ENCODE peak calls at places on chromosomes 11 and 22, in seven cellular contexts. P is transverse colon, S is PC-9, D is fibroblast of mammary gland, G is adipocyte, L is GM12865, F is A549. X is an unnamed sample.

GRCh38 chr22:41305646-41306045 is 4.3 kb downstream of the ZC3H7B start:
- DNase-seq in P (no peak), G (peak; percentile 62), F (peak; percentile 24), D (peak; percentile 89), L (no peak), S (no peak), X (peak; percentile 65)

GRCh38 chr11:78664606-78665005 is 89.9 kb upstream of the NARS2 start:
- DNase-seq in L (no peak), S (no peak), D (no peak), P (no peak), G (peak; percentile 87), F (no peak), X (no peak)

GRCh38 chr11:976431-977160 is 50.9 kb downstream of the AP2A2 start:
- DNase-seq in L (no peak), F (no peak), G (no peak), P (no peak), D (peak; percentile 71), S (no peak), X (peak; percentile 23)

GRCh38 chr11:115576606-115577005 is 72.4 kb upstream of the CADM1 start:
- DNase-seq in P (no peak), D (no peak), S (no peak), F (no peak), G (no peak), L (no peak), X (no peak)

GRCh38 chr11:122963981-122964380 is 17.7 kb downstream of the BSX start:
- DNase-seq in D (no peak), S (no peak), L (no peak), P (no peak), F (no peak), G (no peak), X (no peak)

GRCh38 chr22:49999063-49999900 is 13.3 kb downstream of the IL17REL start:
- DNase-seq in D (no peak), S (no peak), L (peak; percentile 44), P (peak; percentile 37), G (peak; percentile 40), F (no peak), X (no peak)

GRCh38 chr22:42704896-42705295 is 15.8 kb downstream of the A4GALT start:
- DNase-seq in S (no peak), D (no peak), F (no peak), L (no peak), G (no peak), P (no peak), X (no peak)

GRCh38 chr22:27295605-27296004 is 506.0 kb downstream of the MN1 start:
- DNase-seq in P (no peak), S (no peak), L (no peak), F (no peak), G (no peak), D (no peak), X (no peak)

GRCh38 chr11:44445500-44446340 is 119.7 kb upstream of the CD82 start:
- DNase-seq in P (no peak), F (peak; percentile 5), G (no peak), D (no peak), S (peak; percentile 44), L (no peak), X (no peak)

GRCh38 chr11:27471588-27472397 is 797 bp downstream of the LGR4 start:
- DNase-seq in D (no peak), L (peak; percentile 14), P (peak; percentile 54), S (peak; percentile 47), F (peak; percentile 38), G (peak; percentile 59), X (peak; percentile 19)

GRCh38 chr11:126149759-126150236 is 61.7 kb downstream of the RPUSD4 start:
- DNase-seq in P (no peak), G (no peak), L (no peak), F (no peak), D (no peak), S (no peak), X (no peak)

GRCh38 chr11:36376315-36376887 is 80.3 kb downstream of the PRR5L start:
- DNase-seq in D (peak; percentile 19), F (peak; percentile 20), S (peak; percentile 15), P (peak; percentile 63), G (peak; percentile 68), L (no peak), X (peak; percentile 60)

GRCh38 chr11:73273246-73273890 is 1.2 kb downstream of the P2RY6 start:
- DNase-seq in F (no peak), G (no peak), D (no peak), L (no peak), P (no peak), S (no peak), X (no peak)

GRCh38 chr22:29394931-29395581 is 6.7 kb upstream of the AP1B1 start:
- DNase-seq in S (peak; percentile 45), D (peak; percentile 72), L (peak; percentile 82), G (peak; percentile 91), F (peak; percentile 73), P (peak; percentile 78), X (peak; percentile 81)

GRCh38 chr22:32916025-32916424 is 114.5 kb downstream of the TIMP3 start:
- DNase-seq in G (no peak), P (no peak), L (no peak), F (no peak), D (peak; percentile 4), S (no peak), X (no peak)

GRCh38 chr11:20032577-20033265 is 127.6 kb downstream of the DBX1 start:
- DNase-seq in G (no peak), L (no peak), S (no peak), P (no peak), D (no peak), F (no peak), X (no peak)

GRCh38 chr11:72647882-72648281 is 26.3 kb downstream of the PDE2A start:
- DNase-seq in D (no peak), F (no peak), P (no peak), S (no peak), L (no peak), G (no peak), X (no peak)

GRCh38 chr11:74719011-74719410 is 12.2 kb downstream of the CHRDL2 start:
- DNase-seq in G (no peak), P (no peak), L (no peak), S (no peak), D (no peak), F (no peak), X (no peak)

GRCh38 chr11:119169272-119169719 is 771 bp downstream of the NLRX1 start:
- DNase-seq in G (peak; percentile 24), P (no peak), S (peak; percentile 82), F (peak; percentile 58), L (peak; percentile 71), D (peak; percentile 31), X (peak; percentile 20)

GRCh38 chr22:39745789-39746188 is 147.8 kb downstream of the ENTHD1 start:
- DNase-seq in D (no peak), S (no peak), G (no peak), L (peak; percentile 38), F (no peak), P (no peak), X (no peak)

DNA sequence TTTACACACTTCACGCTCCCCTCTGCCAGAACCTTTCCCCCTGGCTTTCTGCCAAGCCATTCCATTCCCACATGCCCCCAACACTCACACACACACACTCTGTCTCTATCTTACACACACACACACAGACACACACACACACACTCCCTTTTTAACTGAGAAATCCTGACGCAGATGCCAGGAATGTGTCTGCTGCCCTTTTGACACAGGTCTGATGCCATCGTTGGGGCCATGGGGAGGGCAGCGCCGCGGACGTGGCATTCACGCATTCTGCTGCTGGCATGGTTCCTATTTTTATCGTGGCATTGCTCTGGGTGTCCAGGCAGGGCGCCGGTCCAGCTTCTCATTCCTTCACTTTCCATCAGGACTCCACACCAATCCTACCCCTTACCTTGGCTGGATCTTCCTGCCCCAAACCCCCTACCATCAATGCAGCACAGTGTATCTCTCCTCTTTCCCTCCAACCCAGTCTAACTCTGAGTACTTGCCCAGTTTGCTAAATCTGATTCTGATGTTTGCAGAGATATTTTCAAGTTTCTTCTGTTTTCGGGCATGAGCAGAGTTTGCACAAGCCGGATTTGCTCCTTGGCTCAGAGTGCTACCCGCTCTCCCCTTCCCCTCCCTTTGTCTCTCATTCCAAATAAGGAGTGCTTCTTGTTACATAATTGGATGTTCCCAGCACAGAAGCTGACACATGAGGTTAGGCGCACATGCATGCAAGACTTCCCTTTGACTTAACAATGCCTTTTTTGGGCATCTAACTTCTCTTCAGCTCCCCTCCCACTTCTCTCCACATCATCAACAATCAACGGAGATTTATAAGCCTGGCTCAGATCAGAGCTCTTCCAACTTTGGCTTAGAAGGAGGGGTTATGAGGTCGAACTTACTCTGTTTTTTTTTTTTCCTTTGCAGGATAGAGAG is 18.8 kb downstream of the SNX19 start:
- DNase-seq in P (peak; percentile 57), L (no peak), F (peak; percentile 81), G (no peak), S (peak; percentile 87), D (peak; percentile 97), X (peak; percentile 98)
- H3K4me3 ChIP-seq in P (no peak overlapping the region), L (no peak overlapping the region), F (no peak overlapping the region), G (peak overlapping the region; percentile 53), S (no peak overlapping the region), D (no peak overlapping the region), X (no peak overlapping the region)

GRCh38 chr11:106568632-106569031 is 449.6 kb downstream of the GUCY1A2 start:
- DNase-seq in P (no peak), F (no peak), G (no peak), S (no peak), D (no peak), L (no peak), X (no peak)
- H3K4me3 ChIP-seq in P (no peak overlapping the region), F (no peak overlapping the region), G (no peak overlapping the region), S (no peak overlapping the region), D (no peak overlapping the region), L (no peak overlapping the region), X (no peak overlapping the region)

GRCh38 chr11:13440100-13440855 is 22.7 kb downstream of the BTBD10 start:
- DNase-seq in P (peak; percentile 27), S (no peak), L (no peak), G (peak; percentile 96), F (peak; percentile 78), D (peak; percentile 96), X (peak; percentile 96)
- H3K4me3 ChIP-seq in P (no peak overlapping the region), S (no peak overlapping the region), L (no peak overlapping the region), G (peak overlapping the region; percentile 72), F (peak overlapping the region; percentile 11), D (peak overlapping the region; percentile 26), X (peak overlapping the region; percentile 41)

GRCh38 chr11:112289588-112290461 is 29.2 kb upstream of the PLET1 start:
- DNase-seq in P (peak; percentile 88), F (peak; percentile 46), G (peak; percentile 93), L (peak; percentile 67), D (peak; percentile 36), S (peak; percentile 80), X (peak; percentile 52)
- H3K4me3 ChIP-seq in P (peak overlapping the region; percentile 58), F (peak overlapping the region; percentile 59), G (peak overlapping the region; percentile 85), L (peak overlapping the region; percentile 18), D (peak overlapping the region; percentile 63), S (peak overlapping the region; percentile 65), X (peak overlapping the region; percentile 62)

GRCh38 chr22:46741974-46742519 is 4.0 kb upstream of the CERK start:
- DNase-seq in F (no peak), L (no peak), S (no peak), P (no peak), G (no peak), D (no peak), X (no peak)
- H3K4me3 ChIP-seq in F (no peak overlapping the region), L (no peak overlapping the region), S (peak overlapping the region; percentile 3), P (no peak overlapping the region), G (no peak overlapping the region), D (no peak overlapping the region), X (no peak overlapping the region)